ENCODE peak calls at places on chromosomes 7 and 10, in eight cellular contexts. D, Z, E, Y, C, V, W and T are unnamed samples.

GRCh38 chr10:122515588-122516231 is 44.8 kb upstream of the DMBT1 start:
- DNase-seq in D (no peak), Z (no peak), E (no peak), Y (no peak), C (no peak), V (no peak), W (no peak), T (no peak)

GRCh38 chr10:129079705-129080104 is 387.3 kb upstream of the MGMT start:
- DNase-seq in D (no peak), Z (no peak), E (no peak), Y (no peak), C (no peak), V (no peak), W (no peak), T (no peak)

GRCh38 chr10:5089869-5090268 is 4.3 kb upstream of the AKR1C3 start:
- DNase-seq in D (peak), Z (no peak), E (no peak), Y (peak), C (no peak), V (peak), W (no peak), T (no peak)

GRCh38 chr10:70512149-70512611 is 33.6 kb downstream of the PALD1 start:
- DNase-seq in D (no peak), Z (no peak), E (no peak), Y (no peak), C (no peak), V (no peak), W (no peak), T (peak)

GRCh38 chr10:11424456-11425287 is 186.8 kb downstream of the USP6NL start:
- DNase-seq in D (peak), Z (peak), E (peak), Y (no peak), C (peak), V (peak), W (no peak), T (peak)

GRCh38 chr10:58642283-58642682 is 129.6 kb downstream of the BICC1 start:
- DNase-seq in D (no peak), Z (no peak), E (no peak), Y (no peak), C (no peak), V (no peak), W (no peak), T (no peak)

GRCh38 chr10:21602313-21602712 is 68.3 kb downstream of the MLLT10 start:
- DNase-seq in D (no peak), Z (no peak), E (no peak), Y (no peak), C (no peak), V (no peak), W (no peak), T (no peak)

GRCh38 chr7:21526448-21526847 is 16.4 kb upstream of the DNAH11 start:
- DNase-seq in D (no peak), Z (no peak), E (no peak), Y (no peak), C (no peak), V (no peak), W (no peak), T (no peak)

GRCh38 chr7:43585521-43585920 is 2.6 kb downstream of the STK17A start:
- DNase-seq in D (no peak), Z (no peak), E (no peak), Y (peak), C (no peak), V (no peak), W (no peak), T (no peak)

GRCh38 chr10:88992945-88993537 is 2.4 kb downstream of the FAS start:
- DNase-seq in D (no peak), Z (no peak), E (no peak), Y (no peak), C (no peak), V (peak), W (no peak), T (no peak)

GRCh38 chr10:51879238-51879637 is 179.8 kb upstream of the CSTF2T start:
- DNase-seq in D (no peak), Z (no peak), E (no peak), Y (no peak), C (no peak), V (no peak), W (peak), T (no peak)

GRCh38 chr7:50962281-50962883 is 179.7 kb upstream of the GRB10 start:
- DNase-seq in D (no peak), Z (no peak), E (peak), Y (no peak), C (no peak), V (no peak), W (no peak), T (no peak)

GRCh38 chr7:50959991-50960390 is 177.3 kb upstream of the GRB10 start:
- DNase-seq in D (no peak), Z (no peak), E (no peak), Y (no peak), C (no peak), V (no peak), W (no peak), T (no peak)

GRCh38 chr7:50959560-50959959 is 176.9 kb upstream of the GRB10 start:
- DNase-seq in D (no peak), Z (no peak), E (no peak), Y (no peak), C (no peak), V (no peak), W (no peak), T (no peak)

GRCh38 chr7:50960621-50961310 is 178.1 kb upstream of the GRB10 start:
- DNase-seq in D (no peak), Z (no peak), E (no peak), Y (no peak), C (no peak), V (no peak), W (no peak), T (no peak)

DNA sequence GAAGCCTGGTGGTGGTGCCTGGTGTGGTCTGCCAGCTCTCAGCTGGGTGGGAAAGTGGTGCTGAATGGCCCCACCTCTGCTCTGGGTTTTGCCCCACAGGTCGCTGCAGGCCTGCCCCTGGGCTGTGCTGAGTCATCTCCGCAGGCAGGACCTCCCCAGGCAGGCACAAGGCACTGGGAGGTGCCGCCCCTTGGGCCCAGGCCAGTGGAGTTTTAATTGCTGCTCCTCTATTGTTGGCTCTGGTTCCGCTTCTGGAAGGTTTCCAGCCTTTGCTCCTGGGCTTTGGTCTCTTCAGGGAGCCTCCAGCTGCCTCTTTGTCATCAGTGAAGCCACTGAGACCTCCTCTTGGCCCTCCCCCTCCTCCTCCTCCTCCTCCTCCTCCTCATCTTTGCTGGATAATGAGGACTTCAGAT is 180.3 kb upstream of the GRB10 start:
- DNase-seq in D (peak), Z (no peak), E (peak), Y (no peak), C (peak), V (no peak), W (no peak), T (no peak)
- TF ChIP-seq REST in D (no peak), Z (no peak), E (no peak), Y (no peak), C (no peak), V (no peak), W (no peak), T (no peak)

GRCh38 chr10:103751696-103752287 is 103.6 kb downstream of the SH3PXD2A start:
- DNase-seq in D (no peak), Z (no peak), E (no peak), Y (no peak), C (no peak), V (no peak), W (no peak), T (no peak)

GRCh38 chr10:103750836-103751235 is 104.5 kb downstream of the SH3PXD2A start:
- DNase-seq in D (no peak), Z (no peak), E (no peak), Y (no peak), C (no peak), V (no peak), W (no peak), T (no peak)

GRCh38 chr10:103749779-103750178 is 105.6 kb downstream of the SH3PXD2A start:
- DNase-seq in D (no peak), Z (no peak), E (no peak), Y (no peak), C (no peak), V (no peak), W (no peak), T (no peak)

GRCh38 chr10:103756277-103756869 is 99.0 kb downstream of the SH3PXD2A start:
- DNase-seq in D (no peak), Z (no peak), E (no peak), Y (no peak), C (no peak), V (no peak), W (no peak), T (no peak)

DNA sequence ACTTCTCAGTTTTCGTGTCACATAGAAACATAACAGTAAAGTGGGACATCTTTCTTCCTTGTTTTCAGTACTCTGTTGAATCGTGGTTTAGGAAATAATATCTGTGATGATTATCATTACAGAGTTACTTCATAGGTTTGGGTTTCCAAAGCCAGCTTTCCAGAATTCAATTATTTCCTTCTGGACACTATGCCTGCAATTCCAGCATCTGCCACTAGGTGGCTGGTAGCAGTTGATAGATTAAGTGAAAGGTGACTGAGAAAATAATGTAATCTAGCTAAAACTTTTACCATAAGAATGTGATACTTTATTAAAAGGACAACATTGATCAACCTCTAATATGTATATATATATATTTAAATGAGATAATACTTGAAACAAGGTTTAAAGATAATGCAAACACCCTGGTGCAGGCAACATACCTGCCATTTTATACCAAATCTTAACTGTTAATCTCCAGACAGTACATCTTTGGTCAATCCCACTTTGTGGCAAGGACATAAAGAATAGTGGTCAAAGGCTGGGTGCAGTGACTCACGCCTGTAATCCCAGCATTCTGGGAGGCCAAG is 102.6 kb downstream of the SH3PXD2A start:
- DNase-seq in D (no peak), Z (no peak), E (no peak), Y (no peak), C (peak), V (peak), W (no peak), T (no peak)
- TF ChIP-seq REST in D (no peak), Z (no peak), E (no peak), Y (no peak), C (no peak), V (no peak), W (no peak), T (no peak)

DNA sequence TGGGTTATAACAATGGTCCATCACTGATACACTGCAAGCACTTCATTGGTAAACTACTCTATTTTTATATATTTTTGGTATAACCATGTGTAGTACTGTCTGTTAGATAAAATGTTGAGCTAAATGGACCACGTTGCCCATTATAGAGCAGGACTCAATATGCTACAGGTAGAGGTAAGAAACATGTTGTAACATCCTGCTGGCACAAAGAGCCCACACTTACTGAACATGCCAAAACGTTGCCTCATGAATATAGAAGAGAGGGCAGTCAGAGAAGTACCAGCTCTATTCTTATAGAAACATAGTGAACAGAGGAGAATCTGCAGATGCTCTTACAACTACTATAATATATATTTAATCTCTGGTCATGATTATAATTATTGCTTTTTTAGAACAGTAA is 18.4 kb upstream of the MET start:
- DNase-seq in D (no peak), Z (no peak), E (no peak), Y (no peak), C (no peak), V (no peak), W (no peak), T (no peak)
- TF ChIP-seq REST in D (no peak), Z (no peak), E (no peak), Y (no peak), C (no peak), V (no peak), W (no peak), T (no peak)

GRCh38 chr7:86778271-86778670 is 134.6 kb downstream of the GRM3 start:
- DNase-seq in D (no peak), Z (no peak), E (no peak), Y (no peak), C (no peak), V (no peak), W (no peak), T (no peak)

GRCh38 chr7:86776136-86776535 is 132.4 kb downstream of the GRM3 start:
- DNase-seq in D (no peak), Z (no peak), E (no peak), Y (no peak), C (no peak), V (no peak), W (no peak), T (no peak)

GRCh38 chr7:86773309-86773708 is 129.6 kb downstream of the GRM3 start:
- DNase-seq in D (no peak), Z (no peak), E (no peak), Y (no peak), C (no peak), V (no peak), W (no peak), T (no peak)

DNA sequence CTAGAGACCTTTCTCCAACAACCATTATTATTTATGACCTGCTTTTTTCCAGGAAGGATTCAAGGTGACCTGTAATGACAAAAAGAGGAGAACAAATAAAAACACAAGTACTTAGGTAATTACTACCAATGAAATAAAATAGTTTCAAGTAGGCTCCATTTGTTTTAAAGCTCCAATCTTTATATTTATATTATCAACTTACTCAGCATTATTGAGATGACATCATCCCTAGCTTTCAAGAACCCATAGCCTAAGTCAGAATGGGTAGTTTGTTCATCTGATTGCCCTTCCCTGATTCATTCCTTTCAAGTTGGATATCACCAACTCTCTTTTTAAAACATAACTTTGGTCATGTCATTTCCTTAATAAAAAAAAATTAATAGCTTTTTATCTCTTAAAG is 131.5 kb downstream of the GRM3 start:
- DNase-seq in D (no peak), Z (no peak), E (no peak), Y (no peak), C (no peak), V (no peak), W (no peak), T (no peak)
- TF ChIP-seq REST in D (no peak), Z (no peak), E (no peak), Y (no peak), C (no peak), V (no peak), W (no peak), T (no peak)

GRCh38 chr10:72953687-72954086 is 919 bp downstream of the PLA2G12B start:
- DNase-seq in D (no peak), Z (no peak), E (no peak), Y (no peak), C (no peak), V (peak), W (no peak), T (peak)
- TF ChIP-seq REST in D (no peak), Z (no peak), E (no peak), Y (no peak), C (no peak), V (peak), W (no peak), T (no peak)

GRCh38 chr10:97814996-97815395 is 34.6 kb upstream of the GOLGA7B start:
- DNase-seq in D (no peak), Z (no peak), E (no peak), Y (no peak), C (no peak), V (no peak), W (no peak), T (no peak)

GRCh38 chr10:97813311-97813710 is 36.3 kb upstream of the GOLGA7B start:
- DNase-seq in D (no peak), Z (no peak), E (no peak), Y (no peak), C (no peak), V (no peak), W (no peak), T (no peak)

GRCh38 chr10:97805960-97806359 is 34.2 kb upstream of the SFRP5 start:
- DNase-seq in D (no peak), Z (no peak), E (no peak), Y (no peak), C (no peak), V (peak), W (no peak), T (no peak)

GRCh38 chr10:97812696-97813095 is 36.9 kb upstream of the GOLGA7B start:
- DNase-seq in D (no peak), Z (no peak), E (no peak), Y (no peak), C (no peak), V (no peak), W (no peak), T (no peak)

GRCh38 chr10:97810476-97810875 is 38.7 kb upstream of the SFRP5 start:
- DNase-seq in D (peak), Z (no peak), E (no peak), Y (no peak), C (peak), V (no peak), W (no peak), T (no peak)
- TF ChIP-seq REST in D (no peak), Z (no peak), E (no peak), Y (no peak), C (no peak), V (no peak), W (no peak), T (no peak)

GRCh38 chr10:33115720-33116119 is 157.7 kb upstream of the ITGB1 start:
- DNase-seq in D (no peak), Z (no peak), E (no peak), Y (no peak), C (no peak), V (no peak), W (no peak), T (no peak)

GRCh38 chr10:33114451-33114944 is 156.5 kb upstream of the ITGB1 start:
- DNase-seq in D (no peak), Z (no peak), E (no peak), Y (no peak), C (no peak), V (no peak), W (no peak), T (no peak)

GRCh38 chr10:33113111-33113856 is 155.3 kb upstream of the ITGB1 start:
- DNase-seq in D (no peak), Z (no peak), E (no peak), Y (no peak), C (no peak), V (no peak), W (no peak), T (no peak)

GRCh38 chr10:33117816-33118215 is 159.8 kb upstream of the ITGB1 start:
- DNase-seq in D (no peak), Z (no peak), E (no peak), Y (no peak), C (no peak), V (no peak), W (no peak), T (no peak)

DNA sequence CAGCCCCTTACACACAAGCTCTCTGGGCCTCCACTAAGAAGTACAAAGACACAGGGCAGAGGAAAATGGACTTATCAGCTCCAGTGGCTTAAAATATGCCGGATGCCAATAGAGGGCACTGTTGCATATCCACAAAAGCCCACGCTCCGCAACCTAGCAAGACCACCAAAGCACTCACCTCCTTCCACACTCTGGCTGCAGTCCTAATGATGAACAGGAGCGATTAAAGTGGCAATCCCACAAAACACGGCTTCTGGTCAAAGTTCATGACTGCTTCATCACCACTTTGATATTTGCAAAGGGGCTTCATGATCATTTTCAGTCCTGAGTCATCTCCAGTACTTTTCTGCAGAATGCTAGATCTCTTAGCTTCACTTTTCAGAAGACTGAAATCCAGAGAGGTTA is 158.3 kb upstream of the ITGB1 start:
- DNase-seq in D (peak), Z (no peak), E (no peak), Y (no peak), C (no peak), V (peak), W (no peak), T (peak)
- TF ChIP-seq REST in D (no peak), Z (no peak), E (no peak), Y (no peak), C (no peak), V (no peak), W (no peak), T (no peak)

GRCh38 chr7:120794100-120794729 is 63.7 kb downstream of the TSPAN12 start:
- DNase-seq in D (no peak), Z (no peak), E (no peak), Y (no peak), C (no peak), V (no peak), W (no peak), T (no peak)
- TF ChIP-seq REST in D (no peak), Z (no peak), E (no peak), Y (no peak), C (no peak), V (no peak), W (no peak), T (no peak)

GRCh38 chr7:76051840-76052239 is 3.9 kb downstream of the MDH2 start:
- DNase-seq in D (no peak), Z (no peak), E (no peak), Y (no peak), C (no peak), V (no peak), W (no peak), T (no peak)
- TF ChIP-seq REST in D (no peak), Z (no peak), E (no peak), Y (no peak), C (no peak), V (no peak), W (no peak), T (no peak)